ENCODE peak calls at places on chromosomes 3 and 15, in five cellular contexts. Q is activated CD4-positive, CD25-positive, alpha-beta regulatory T cell; Y is AG08396; X is activated effector memory CD4-positive, alpha-beta T cell treated with anti-CD3 and anti-CD28 coated beads, Interleukin-2, amount 50 U/mL, for 16 hours; A is NCI-H524 treated with DMSO at 0.1 percent for 48 hours. I is an unnamed sample.

GRCh38 chr3:15345051-15345607 is 12.7 kb upstream of the SH3BP5 start:
- DNase-seq in X (no peak), Y (no peak), A (peak), Q (no peak), I (no peak)

GRCh38 chr15:67117356-67117755 is 52.0 kb downstream of the SMAD3 start:
- DNase-seq in Y (no peak), A (no peak), Q (no peak), X (no peak), I (no peak)

GRCh38 chr3:40858364-40859115 is 333.8 kb downstream of the ZNF621 start:
- DNase-seq in A (peak), Y (no peak), X (no peak), Q (no peak), I (no peak)

GRCh38 chr3:100563228-100563627 is 46.2 kb upstream of the ADGRG7 start:
- DNase-seq in A (no peak), Q (no peak), X (no peak), Y (no peak), I (no peak)

GRCh38 chr3:49927798-49928197 is 1.8 kb downstream of the MON1A start:
- DNase-seq in X (no peak), Y (no peak), Q (no peak), A (no peak), I (no peak)

GRCh38 chr3:133821767-133822638 is 16.4 kb downstream of the SRPRB start:
- DNase-seq in X (no peak), Y (peak), A (no peak), Q (no peak), I (no peak)

GRCh38 chr15:38547255-38547997 is 17.2 kb downstream of the RASGRP1 start:
- DNase-seq in A (no peak), Y (no peak), Q (no peak), X (no peak), I (no peak)

GRCh38 chr15:65827065-65827464 is 35.0 kb upstream of the DENND4A start:
- DNase-seq in Y (no peak), Q (no peak), X (no peak), A (no peak), I (no peak)

GRCh38 chr3:133394561-133395311 is 5.1 kb upstream of the BFSP2 start:
- DNase-seq in Q (no peak), A (no peak), Y (no peak), X (no peak), I (no peak)

GRCh38 chr15:89760303-89761008 is 9.4 kb upstream of the MESP1 start:
- DNase-seq in X (peak), A (peak), Q (peak), Y (peak), I (no peak)